ENCODE peak calls at places on chromosomes 11 and 22, in five cellular contexts. One of them, this sample, is unnamed.

GRCh38 chr11:121489823-121490222 is 37.1 kb upstream of the SORL1-AS1 start:
- DNase-seq in ovary: no peak
- DNase-seq in A549: no peak
- DNase-seq in H1: peak
- DNase-seq in GM12878: no peak
- DNase-seq in this sample: no peak

GRCh38 chr22:37559901-37560681 is at the start of gene CDC42EP1:
- DNase-seq in A549: no peak
- DNase-seq in ovary: peak
- DNase-seq in GM12878: no peak
- DNase-seq in H1: peak
- DNase-seq in this sample: no peak

GRCh38 chr22:21098099-21098671 is 52.4 kb downstream of the LRRC74B start:
- DNase-seq in H1: no peak
- DNase-seq in A549: no peak
- DNase-seq in ovary: no peak
- DNase-seq in GM12878: no peak
- DNase-seq in this sample: no peak

GRCh38 chr11:125123947-125124633 is 12.7 kb upstream of the TMEM218 start:
- DNase-seq in ovary: peak
- DNase-seq in GM12878: no peak
- DNase-seq in H1: no peak
- DNase-seq in A549: peak
- DNase-seq in this sample: peak

GRCh38 chr11:133803026-133803425 is 42.3 kb downstream of the SPATA19 start:
- DNase-seq in A549: no peak
- DNase-seq in ovary: no peak
- DNase-seq in H1: no peak
- DNase-seq in GM12878: no peak
- DNase-seq in this sample: no peak

GRCh38 chr11:121696177-121696863 is 243.6 kb upstream of the SORL1-AS1 start:
- DNase-seq in ovary: no peak
- DNase-seq in A549: no peak
- DNase-seq in H1: no peak
- DNase-seq in GM12878: no peak
- DNase-seq in this sample: no peak

GRCh38 chr11:87421422-87421821 is 383.7 kb downstream of the TMEM135 start:
- DNase-seq in GM12878: peak
- DNase-seq in H1: peak
- DNase-seq in A549: peak
- DNase-seq in ovary: peak
- DNase-seq in this sample: no peak

GRCh38 chr11:86579406-86579731 is 93.0 kb downstream of the ME3 start:
- DNase-seq in H1: no peak
- DNase-seq in ovary: no peak
- DNase-seq in GM12878: no peak
- DNase-seq in A549: no peak
- DNase-seq in this sample: no peak

GRCh38 chr11:56331861-56332491 is 13.9 kb upstream of the OR8K1 start:
- DNase-seq in GM12878: no peak
- DNase-seq in A549: no peak
- DNase-seq in H1: no peak
- DNase-seq in ovary: no peak
- DNase-seq in this sample: no peak

GRCh38 chr11:69915501-69916250 is 96.5 kb upstream of the FGF3 start:
- DNase-seq in A549: peak
- DNase-seq in ovary: peak
- DNase-seq in H1: peak
- DNase-seq in GM12878: no peak
- DNase-seq in this sample: peak

GRCh38 chr11:85809881-85810280 is 1.1 kb downstream of the SYTL2 start:
- DNase-seq in ovary: no peak
- DNase-seq in GM12878: no peak
- DNase-seq in H1: peak
- DNase-seq in A549: no peak
- DNase-seq in this sample: no peak

GRCh38 chr11:128412847-128413791 is 174.2 kb downstream of the ETS1 start:
- DNase-seq in A549: peak
- DNase-seq in ovary: no peak
- DNase-seq in H1: no peak
- DNase-seq in GM12878: peak
- DNase-seq in this sample: no peak

GRCh38 chr22:16824718-16825687 is at the start of gene XKR3:
- DNase-seq in A549: no peak
- DNase-seq in H1: no peak
- DNase-seq in GM12878: peak
- DNase-seq in ovary: no peak
- DNase-seq in this sample: no peak

GRCh38 chr11:95545116-95545875 is 244.3 kb downstream of the FAM76B start:
- DNase-seq in A549: no peak
- DNase-seq in H1: no peak
- DNase-seq in GM12878: no peak
- DNase-seq in ovary: no peak
- DNase-seq in this sample: no peak

GRCh38 chr11:75667268-75667830 is 1.5 kb downstream of the MAP6 start:
- DNase-seq in ovary: peak
- DNase-seq in H1: peak
- DNase-seq in GM12878: no peak
- DNase-seq in A549: peak
- DNase-seq in this sample: no peak

GRCh38 chr11:131118247-131118646 is 202.0 kb upstream of the SNX19 start:
- DNase-seq in GM12878: no peak
- DNase-seq in ovary: no peak
- DNase-seq in A549: no peak
- DNase-seq in H1: no peak
- DNase-seq in this sample: no peak

GRCh38 chr11:85847436-85847835 is 7.7 kb upstream of the CCDC83 start:
- DNase-seq in A549: no peak
- DNase-seq in ovary: no peak
- DNase-seq in GM12878: no peak
- DNase-seq in H1: no peak
- DNase-seq in this sample: no peak

GRCh38 chr22:35712672-35713071 is 5.0 kb upstream of the APOL5 start:
- DNase-seq in GM12878: no peak
- DNase-seq in ovary: no peak
- DNase-seq in H1: no peak
- DNase-seq in A549: no peak
- DNase-seq in this sample: no peak

GRCh38 chr11:96188625-96189006 is 154.4 kb downstream of the MAML2 start:
- DNase-seq in H1: no peak
- DNase-seq in GM12878: peak
- DNase-seq in ovary: no peak
- DNase-seq in A549: no peak
- DNase-seq in this sample: no peak

GRCh38 chr22:20015187-20015625 is 1.4 kb downstream of the ARVCF start:
- DNase-seq in A549: no peak
- DNase-seq in H1: no peak
- DNase-seq in ovary: no peak
- DNase-seq in GM12878: no peak
- DNase-seq in this sample: no peak

GRCh38 chr11:66820381-66820780 is 22.9 kb upstream of the RCE1 start:
- DNase-seq in ovary: no peak
- DNase-seq in GM12878: no peak
- DNase-seq in A549: no peak
- DNase-seq in H1: no peak
- DNase-seq in this sample: no peak

GRCh38 chr11:12611352-12611751 is 62.9 kb upstream of the TEAD1 start:
- DNase-seq in GM12878: no peak
- DNase-seq in A549: no peak
- DNase-seq in ovary: no peak
- DNase-seq in H1: no peak
- DNase-seq in this sample: no peak

GRCh38 chr11:92388380-92388779 is 163.8 kb downstream of the FAT3 start:
- DNase-seq in GM12878: no peak
- DNase-seq in H1: no peak
- DNase-seq in ovary: no peak
- DNase-seq in A549: peak
- DNase-seq in this sample: no peak

GRCh38 chr11:64185323-64186204 is at the start of gene STIP1:
- DNase-seq in H1: peak
- DNase-seq in A549: peak
- DNase-seq in ovary: peak
- DNase-seq in GM12878: peak
- DNase-seq in this sample: peak
- TF ChIP-seq EP300 in H1: no peak
- TF ChIP-seq EP300 in A549: no peak
- TF ChIP-seq EP300 in ovary: no peak
- TF ChIP-seq EP300 in GM12878: peak
- TF ChIP-seq EP300 in this sample: peak

GRCh38 chr11:64653388-64653973 is 62.5 kb downstream of the SLC22A12 start:
- DNase-seq in GM12878: no peak
- DNase-seq in A549: no peak
- DNase-seq in H1: no peak
- DNase-seq in ovary: no peak
- DNase-seq in this sample: no peak
- TF ChIP-seq CTCF in GM12878: no peak
- TF ChIP-seq CTCF in A549: no peak
- TF ChIP-seq CTCF in H1: no peak
- TF ChIP-seq CTCF in ovary: no peak
- TF ChIP-seq CTCF in this sample: no peak

GRCh38 chr11:11146830-11147229 is 206.2 kb downstream of the CSNK2A3 start:
- DNase-seq in GM12878: no peak
- DNase-seq in ovary: no peak
- DNase-seq in A549: no peak
- DNase-seq in H1: no peak
- DNase-seq in this sample: no peak
- TF ChIP-seq EP300 in GM12878: no peak
- TF ChIP-seq EP300 in ovary: no peak
- TF ChIP-seq EP300 in A549: no peak
- TF ChIP-seq EP300 in H1: no peak
- TF ChIP-seq EP300 in this sample: no peak

GRCh38 chr11:7595951-7596350 is 77.3 kb downstream of the CYB5R2 start:
- DNase-seq in GM12878: no peak
- DNase-seq in A549: no peak
- DNase-seq in H1: no peak
- DNase-seq in ovary: no peak
- DNase-seq in this sample: no peak

GRCh38 chr11:7599209-7599608 is 74.1 kb downstream of the CYB5R2 start:
- DNase-seq in H1: no peak
- DNase-seq in A549: no peak
- DNase-seq in GM12878: no peak
- DNase-seq in ovary: no peak
- DNase-seq in this sample: no peak

GRCh38 chr11:7596975-7597391 is 76.3 kb downstream of the CYB5R2 start:
- DNase-seq in GM12878: no peak
- DNase-seq in ovary: no peak
- DNase-seq in A549: no peak
- DNase-seq in H1: no peak
- DNase-seq in this sample: no peak

GRCh38 chr11:7595016-7595869 is 78.1 kb downstream of the CYB5R2 start:
- DNase-seq in H1: no peak
- DNase-seq in A549: no peak
- DNase-seq in ovary: no peak
- DNase-seq in GM12878: no peak
- DNase-seq in this sample: no peak

GRCh38 chr11:7597620-7598019 is 75.7 kb downstream of the CYB5R2 start:
- DNase-seq in A549: no peak
- DNase-seq in GM12878: no peak
- DNase-seq in H1: no peak
- DNase-seq in ovary: no peak
- DNase-seq in this sample: no peak
- TF ChIP-seq CTCF in A549: no peak
- TF ChIP-seq CTCF in GM12878: no peak
- TF ChIP-seq CTCF in H1: no peak
- TF ChIP-seq CTCF in ovary: no peak
- TF ChIP-seq CTCF in this sample: no peak

GRCh38 chr11:114308689-114309089 is 12.5 kb downstream of the NNMT start:
- DNase-seq in H1: no peak
- DNase-seq in A549: no peak
- DNase-seq in GM12878: no peak
- DNase-seq in ovary: no peak
- DNase-seq in this sample: no peak
- TF ChIP-seq EP300 in H1: no peak
- TF ChIP-seq EP300 in A549: no peak
- TF ChIP-seq EP300 in GM12878: no peak
- TF ChIP-seq EP300 in ovary: peak
- TF ChIP-seq EP300 in this sample: peak

DNA sequence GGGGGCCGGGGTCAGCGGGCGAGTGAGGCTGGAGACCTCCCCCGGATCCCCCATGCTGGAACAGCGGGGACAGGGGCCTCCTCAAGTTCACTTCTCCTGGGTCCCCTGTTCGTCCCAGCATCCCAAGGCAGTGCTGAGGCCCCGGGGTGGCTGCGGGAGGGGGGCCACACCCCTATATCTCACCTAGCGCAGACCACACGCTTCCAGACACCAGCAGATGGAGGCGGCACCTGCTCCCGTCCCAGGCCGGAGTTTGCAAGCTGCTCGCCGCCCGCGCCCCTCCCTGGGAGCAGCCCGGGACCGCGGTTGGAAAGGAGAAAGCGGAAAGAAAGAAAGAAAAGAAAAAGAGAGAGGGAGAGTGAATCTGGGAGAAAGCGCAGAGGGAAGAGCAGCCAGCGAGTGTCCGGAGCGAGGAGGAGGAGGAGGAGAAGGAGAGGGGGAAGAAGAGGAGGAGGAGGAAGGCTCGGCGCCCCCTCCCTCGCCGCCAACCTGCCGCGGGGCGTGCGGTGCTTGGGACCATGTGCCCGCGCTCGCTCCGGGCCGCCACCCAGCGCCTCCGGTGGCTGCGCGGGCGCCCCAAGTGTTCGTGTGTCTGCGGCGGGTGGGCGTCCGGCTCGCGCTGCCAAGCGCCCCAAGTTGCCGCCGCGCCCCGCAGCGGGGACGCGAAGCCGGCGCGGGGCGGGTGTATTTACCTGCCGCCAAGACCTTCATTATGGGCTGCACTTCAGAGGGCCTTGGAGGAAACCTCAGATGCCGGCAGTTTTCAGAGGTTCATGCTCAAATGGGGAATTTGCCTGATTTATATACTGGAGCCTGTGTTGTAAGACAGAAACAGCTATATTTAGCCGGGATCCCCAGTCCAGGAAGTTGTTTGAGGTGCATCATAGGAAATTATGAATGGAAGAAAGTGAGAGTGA is at the start of gene LIF:
- DNase-seq in A549: no peak
- DNase-seq in GM12878: no peak
- DNase-seq in ovary: no peak
- DNase-seq in H1: peak
- DNase-seq in this sample: no peak
- TF ChIP-seq CTCF in A549: no peak
- TF ChIP-seq CTCF in GM12878: no peak
- TF ChIP-seq CTCF in ovary: no peak
- TF ChIP-seq CTCF in H1: no peak
- TF ChIP-seq CTCF in this sample: peak

GRCh38 chr11:62881579-62882427 is 1.1 kb downstream of the SLC3A2 start:
- DNase-seq in H1: no peak
- DNase-seq in GM12878: peak
- DNase-seq in ovary: peak
- DNase-seq in A549: peak
- DNase-seq in this sample: peak
- TF ChIP-seq EP300 in H1: peak
- TF ChIP-seq EP300 in GM12878: no peak
- TF ChIP-seq EP300 in ovary: peak
- TF ChIP-seq EP300 in A549: peak
- TF ChIP-seq EP300 in this sample: peak

GRCh38 chr22:41197046-41197807 is 7.9 kb upstream of the L3MBTL2 start:
- DNase-seq in ovary: peak
- DNase-seq in H1: peak
- DNase-seq in A549: peak
- DNase-seq in GM12878: no peak
- DNase-seq in this sample: peak
- TF ChIP-seq CTCF in ovary: no peak
- TF ChIP-seq CTCF in H1: no peak
- TF ChIP-seq CTCF in A549: peak
- TF ChIP-seq CTCF in GM12878: no peak
- TF ChIP-seq CTCF in this sample: peak

This sample was measured in tibial nerve.